ENCODE peak calls at places on chromosomes 6 and 20, in seven cellular contexts. H is CD8-positive, alpha-beta T cell; Q is A549; X is HAP-1; R is IMR-90; K is GM23248; V is body of pancreas. T is an unnamed sample. For H3K9me3, the result is how much of the 10 kb centered on the place peaks cover.

GRCh38 chr20:15654208-15654649 is 919.0 kb downstream of the KIF16B start:
- DNase-seq in H (no peak), Q (peak), X (peak), R (peak), K (peak), V (peak), T (no peak)

GRCh38 chr6:123503619-123504018 is 133.1 kb downstream of the TRDN start:
- DNase-seq in H (no peak), Q (no peak), X (no peak), R (no peak), K (no peak), V (no peak), T (no peak)

GRCh38 chr6:1987640-1988039 is 257.8 kb downstream of the GMDS start:
- DNase-seq in H (no peak), Q (no peak), X (no peak), R (peak), K (peak), V (no peak), T (no peak)

GRCh38 chr6:100633096-100633766 is 168.5 kb upstream of the SIM1 start:
- DNase-seq in H (no peak), Q (peak), X (no peak), R (peak), K (peak), V (no peak), T (no peak)

GRCh38 chr20:46592580-46593362 is 42.3 kb upstream of the OCSTAMP start:
- DNase-seq in H (no peak), Q (peak), X (no peak), R (no peak), K (peak), V (no peak), T (no peak)

GRCh38 chr6:147924598-147924997 is 416.1 kb downstream of the SAMD5 start:
- DNase-seq in H (no peak), Q (no peak), X (no peak), R (no peak), K (no peak), V (no peak), T (no peak)

GRCh38 chr20:50415516-50416268 is 94.5 kb upstream of the PTPN1 start:
- DNase-seq in H (no peak), Q (peak), X (no peak), R (peak), K (peak), V (peak), T (peak)

GRCh38 chr6:13303668-13304017 is 24.7 kb downstream of the TBC1D7 start:
- DNase-seq in H (no peak), Q (no peak), X (no peak), R (peak), K (peak), V (peak), T (peak)

GRCh38 chr6:15264902-15265761 is 19.3 kb downstream of the JARID2 start:
- DNase-seq in H (no peak), Q (no peak), X (peak), R (peak), K (peak), V (peak), T (no peak)

GRCh38 chr6:125957845-125958244 is 1.3 kb downstream of the HINT3 start:
- DNase-seq in H (no peak), Q (peak), X (peak), R (peak), K (peak), V (peak), T (no peak)

GRCh38 chr20:5621305-5621704 is 128.9 kb upstream of the SHLD1 start:
- DNase-seq in H (no peak), Q (no peak), X (no peak), R (no peak), K (peak), V (peak), T (no peak)

GRCh38 chr6:35063701-35064507 is 77.2 kb downstream of the TCP11 start:
- DNase-seq in H (no peak), Q (no peak), X (no peak), R (no peak), K (no peak), V (no peak), T (no peak)

GRCh38 chr6:24719125-24719931 is at the start of gene C6orf62:
- DNase-seq in H (peak), Q (no peak), X (no peak), R (peak), K (peak), V (peak), T (no peak)

GRCh38 chr6:129073651-129074419 is 190.9 kb downstream of the LAMA2 start:
- DNase-seq in H (no peak), Q (no peak), X (no peak), R (peak), K (peak), V (no peak), T (no peak)

GRCh38 chr6:39281312-39281980 is 32.8 kb downstream of the KCNK17 start:
- DNase-seq in H (no peak), Q (no peak), X (no peak), R (no peak), K (no peak), V (no peak), T (no peak)

GRCh38 chr20:62523473-62524203 is 47.8 kb upstream of the GATA5 start:
- DNase-seq in H (peak), Q (no peak), X (no peak), R (no peak), K (peak), V (no peak), T (no peak)

GRCh38 chr6:111988926-111989325 is 65.0 kb upstream of the CCN6 start:
- DNase-seq in H (no peak), Q (no peak), X (no peak), R (no peak), K (no peak), V (no peak), T (no peak)

GRCh38 chr6:43035495-43036194 is 14.2 kb downstream of the RRP36 start:
- DNase-seq in H (no peak), Q (no peak), X (no peak), R (no peak), K (no peak), V (no peak), T (no peak)

DNA sequence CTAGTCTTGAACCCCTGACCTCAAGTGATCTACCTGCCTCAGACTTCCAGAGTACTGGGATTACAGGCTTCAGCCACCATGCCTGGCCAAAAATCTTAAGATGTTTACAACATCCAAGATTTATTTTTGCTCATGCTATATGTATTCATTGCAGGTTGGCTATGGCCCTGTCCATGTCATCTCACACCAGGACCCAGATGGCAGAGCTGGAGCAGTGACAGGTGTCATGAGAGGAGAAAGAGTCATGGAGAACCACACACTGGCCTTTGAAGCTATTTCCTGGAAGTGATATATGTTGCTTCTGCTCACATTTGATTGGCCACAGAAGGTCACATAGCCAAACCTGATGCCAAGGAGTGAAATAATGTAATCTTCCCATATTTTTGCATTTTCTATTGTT is 13.8 kb upstream of the DDR1 start:
- DNase-seq in H (no peak), Q (no peak), X (no peak), R (no peak), K (no peak), V (no peak), T (no peak)
- H3K9me3 ChIP-seq in H (under half), Q (under half), X (under half), R (under half), K (under half), V (under half), T (under half)

GRCh38 chr6:51584163-51584562 is 503.2 kb downstream of the PKHD1 start:
- DNase-seq in H (no peak), Q (no peak), X (no peak), R (no peak), K (no peak), V (no peak), T (no peak)
- H3K4me3 ChIP-seq in H (no peak), Q (no peak), X (no peak), R (no peak), K (no peak), V (no peak), T (no peak)

GRCh38 chr6:37860226-37860839 is 40.8 kb downstream of the ZFAND3 start:
- DNase-seq in H (no peak), Q (peak), X (peak), R (peak), K (peak), V (peak), T (no peak)

GRCh38 chr6:37851997-37852524 is 32.5 kb downstream of the ZFAND3 start:
- DNase-seq in H (no peak), Q (no peak), X (no peak), R (no peak), K (no peak), V (no peak), T (no peak)

GRCh38 chr6:37861452-37861851 is 41.9 kb downstream of the ZFAND3 start:
- DNase-seq in H (no peak), Q (no peak), X (no peak), R (no peak), K (no peak), V (no peak), T (no peak)

GRCh38 chr6:37858363-37858762 is 38.8 kb downstream of the ZFAND3 start:
- DNase-seq in H (no peak), Q (no peak), X (no peak), R (no peak), K (no peak), V (no peak), T (no peak)

GRCh38 chr6:37856285-37856684 is 36.8 kb downstream of the ZFAND3 start:
- DNase-seq in H (no peak), Q (no peak), X (no peak), R (no peak), K (no peak), V (no peak), T (no peak)
- H3K9me3 ChIP-seq in H (under half), Q (under half), X (under half), R (under half), K (under half), V (under half), T (under half)

DNA sequence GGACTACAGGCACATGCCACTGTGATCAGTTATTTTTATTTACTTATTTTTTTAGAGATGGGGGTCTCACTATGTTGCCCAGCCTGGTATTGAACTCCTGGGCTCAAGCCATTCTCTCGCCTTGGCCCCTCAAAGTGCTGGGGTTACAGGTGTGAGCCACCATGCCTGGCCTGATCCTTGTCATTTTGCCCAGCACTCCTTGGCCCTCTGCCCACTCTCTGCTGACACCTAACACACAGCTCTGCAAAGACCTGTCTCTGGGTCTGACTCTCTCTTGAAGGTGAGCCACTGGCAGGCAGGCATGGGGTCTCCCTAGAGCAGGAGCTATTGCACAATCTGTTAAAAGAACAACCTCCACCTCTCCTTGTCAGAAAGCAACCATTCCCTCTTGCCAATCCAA is 155.6 kb downstream of the ZFP64 start:
- DNase-seq in H (no peak), Q (no peak), X (no peak), R (no peak), K (no peak), V (peak), T (no peak)
- H3K4me3 ChIP-seq in H (no peak), Q (no peak), X (no peak), R (no peak), K (no peak), V (no peak), T (no peak)

GRCh38 chr6:170005680-170006470 is 254.5 kb downstream of the ERMARD start:
- DNase-seq in H (no peak), Q (no peak), X (no peak), R (no peak), K (no peak), V (no peak), T (no peak)

GRCh38 chr6:170007468-170008240 is 256.2 kb downstream of the ERMARD start:
- DNase-seq in H (no peak), Q (no peak), X (no peak), R (no peak), K (no peak), V (no peak), T (no peak)

GRCh38 chr6:170006524-170007467 is 255.4 kb downstream of the ERMARD start:
- DNase-seq in H (no peak), Q (no peak), X (no peak), R (no peak), K (no peak), V (no peak), T (no peak)

GRCh38 chr6:170003027-170003426 is 251.6 kb downstream of the ERMARD start:
- DNase-seq in H (no peak), Q (no peak), X (no peak), R (no peak), K (no peak), V (no peak), T (no peak)

DNA sequence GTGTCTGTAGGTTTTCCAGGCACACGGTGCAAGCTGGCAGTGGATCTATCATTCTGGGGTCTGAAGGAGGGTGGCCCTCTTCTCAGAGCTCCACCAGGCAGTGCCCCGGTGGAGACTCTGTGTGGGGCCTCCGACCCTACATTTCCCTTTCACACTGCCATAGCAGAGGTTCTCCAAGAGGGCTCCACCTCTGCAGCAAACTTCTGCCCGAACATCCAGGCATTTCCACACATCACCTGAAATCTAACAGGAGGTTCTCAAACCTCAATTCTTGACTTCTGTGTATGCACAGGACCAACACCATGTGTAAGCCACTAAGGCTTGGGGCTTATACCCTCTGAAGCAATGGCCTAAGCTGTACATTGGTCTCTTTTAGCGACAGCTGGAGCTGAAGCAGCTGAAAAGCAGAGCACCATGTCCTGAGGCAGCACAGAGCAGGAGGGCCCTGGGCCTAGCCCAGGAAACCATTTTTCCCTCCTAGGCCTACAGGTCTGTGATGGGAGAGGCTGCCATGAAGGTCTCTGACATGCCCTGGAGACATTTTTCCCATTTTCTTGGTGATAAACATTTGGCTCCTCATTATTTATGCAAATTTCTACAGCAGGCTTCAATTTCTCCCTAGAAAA is 253.3 kb downstream of the ERMARD start:
- DNase-seq in H (no peak), Q (no peak), X (no peak), R (no peak), K (no peak), V (no peak), T (no peak)
- H3K9me3 ChIP-seq in H (under half), Q (under half), X (under half), R (under half), K (under half), V (under half), T (under half)